ENCODE peak calls at places on chromosomes 5 and 9, in eight cellular contexts. One of them, this sample, is unnamed.

GRCh38 chr5:38468202-38468656 is 88.2 kb downstream of the LIFR start:
- DNase-seq in kidney epithelial cell: peak; percentile 86
- DNase-seq in activated B cell treated with CpG ODN at 0.5 μM for 24 hours: no peak
- DNase-seq in choroid plexus epithelial cell: peak; percentile 97
- DNase-seq in PC-3: peak; percentile 98
- DNase-seq in AG08395: peak; percentile 93
- DNase-seq in WTC11: no peak
- DNase-seq in T-helper 2 cell: no peak
- DNase-seq in this sample: no peak

GRCh38 chr9:93003552-93004407 is 54.7 kb upstream of the SUSD3 start:
- DNase-seq in PC-3: peak; percentile 72
- DNase-seq in choroid plexus epithelial cell: peak; percentile 68
- DNase-seq in T-helper 2 cell: peak; percentile 54
- DNase-seq in activated B cell treated with CpG ODN at 0.5 μM for 24 hours: no peak
- DNase-seq in WTC11: peak; percentile 77
- DNase-seq in AG08395: peak; percentile 57
- DNase-seq in kidney epithelial cell: no peak
- DNase-seq in this sample: peak; percentile 92

GRCh38 chr5:149005077-149005892 is 57.6 kb downstream of the SH3TC2 start:
- DNase-seq in PC-3: peak; percentile 52
- DNase-seq in T-helper 2 cell: no peak
- DNase-seq in WTC11: no peak
- DNase-seq in activated B cell treated with CpG ODN at 0.5 μM for 24 hours: no peak
- DNase-seq in choroid plexus epithelial cell: peak; percentile 62
- DNase-seq in kidney epithelial cell: no peak
- DNase-seq in AG08395: peak; percentile 46
- DNase-seq in this sample: no peak

GRCh38 chr5:77960863-77961396 is 184.8 kb upstream of the TBCA start:
- DNase-seq in AG08395: no peak
- DNase-seq in PC-3: no peak
- DNase-seq in activated B cell treated with CpG ODN at 0.5 μM for 24 hours: no peak
- DNase-seq in choroid plexus epithelial cell: no peak
- DNase-seq in kidney epithelial cell: no peak
- DNase-seq in T-helper 2 cell: no peak
- DNase-seq in WTC11: no peak
- DNase-seq in this sample: no peak

GRCh38 chr5:94932259-94932658 is 313.8 kb downstream of the SLF1 start:
- DNase-seq in WTC11: no peak
- DNase-seq in choroid plexus epithelial cell: no peak
- DNase-seq in AG08395: no peak
- DNase-seq in kidney epithelial cell: no peak
- DNase-seq in activated B cell treated with CpG ODN at 0.5 μM for 24 hours: no peak
- DNase-seq in PC-3: no peak
- DNase-seq in T-helper 2 cell: no peak
- DNase-seq in this sample: no peak

GRCh38 chr5:180590543-180591248 is 603 bp downstream of the SCGB3A1 start:
- DNase-seq in AG08395: no peak
- DNase-seq in choroid plexus epithelial cell: no peak
- DNase-seq in T-helper 2 cell: no peak
- DNase-seq in PC-3: no peak
- DNase-seq in WTC11: peak; percentile 39
- DNase-seq in kidney epithelial cell: no peak
- DNase-seq in activated B cell treated with CpG ODN at 0.5 μM for 24 hours: no peak
- DNase-seq in this sample: no peak

GRCh38 chr9:116493183-116493582 is 193.9 kb upstream of the TRIM32 start:
- DNase-seq in PC-3: no peak
- DNase-seq in kidney epithelial cell: no peak
- DNase-seq in AG08395: no peak
- DNase-seq in WTC11: no peak
- DNase-seq in choroid plexus epithelial cell: no peak
- DNase-seq in T-helper 2 cell: no peak
- DNase-seq in activated B cell treated with CpG ODN at 0.5 μM for 24 hours: no peak
- DNase-seq in this sample: no peak

GRCh38 chr9:15738011-15738410 is 185.2 kb downstream of the CCDC171 start:
- DNase-seq in AG08395: no peak
- DNase-seq in activated B cell treated with CpG ODN at 0.5 μM for 24 hours: no peak
- DNase-seq in T-helper 2 cell: no peak
- DNase-seq in WTC11: no peak
- DNase-seq in PC-3: no peak
- DNase-seq in kidney epithelial cell: no peak
- DNase-seq in choroid plexus epithelial cell: peak; percentile 62
- DNase-seq in this sample: no peak

GRCh38 chr9:130667117-130667430 is 2.7 kb downstream of the PRDM12 start:
- DNase-seq in choroid plexus epithelial cell: no peak
- DNase-seq in kidney epithelial cell: no peak
- DNase-seq in WTC11: no peak
- DNase-seq in activated B cell treated with CpG ODN at 0.5 μM for 24 hours: no peak
- DNase-seq in AG08395: no peak
- DNase-seq in T-helper 2 cell: no peak
- DNase-seq in PC-3: peak; percentile 28
- DNase-seq in this sample: no peak

GRCh38 chr9:93823245-93824072 is 131.7 kb downstream of the BARX1 start:
- DNase-seq in activated B cell treated with CpG ODN at 0.5 μM for 24 hours: no peak
- DNase-seq in T-helper 2 cell: no peak
- DNase-seq in choroid plexus epithelial cell: no peak
- DNase-seq in WTC11: no peak
- DNase-seq in PC-3: peak; percentile 30
- DNase-seq in kidney epithelial cell: no peak
- DNase-seq in AG08395: peak; percentile 1
- DNase-seq in this sample: no peak

GRCh38 chr9:84296146-84296843 is 44.3 kb downstream of the SLC28A3 start:
- DNase-seq in PC-3: peak; percentile 25
- DNase-seq in kidney epithelial cell: no peak
- DNase-seq in WTC11: no peak
- DNase-seq in activated B cell treated with CpG ODN at 0.5 μM for 24 hours: no peak
- DNase-seq in T-helper 2 cell: no peak
- DNase-seq in AG08395: peak; percentile 52
- DNase-seq in choroid plexus epithelial cell: peak; percentile 81
- DNase-seq in this sample: no peak

GRCh38 chr9:21030389-21031035 is 928 bp downstream of the HACD4 start:
- DNase-seq in AG08395: peak; percentile 58
- DNase-seq in kidney epithelial cell: peak; percentile 41
- DNase-seq in WTC11: no peak
- DNase-seq in activated B cell treated with CpG ODN at 0.5 μM for 24 hours: no peak
- DNase-seq in PC-3: peak; percentile 13
- DNase-seq in T-helper 2 cell: no peak
- DNase-seq in choroid plexus epithelial cell: peak; percentile 69
- DNase-seq in this sample: no peak

GRCh38 chr5:95725071-95725820 is 5.9 kb upstream of the RHOBTB3 start:
- DNase-seq in AG08395: no peak
- DNase-seq in kidney epithelial cell: no peak
- DNase-seq in WTC11: no peak
- DNase-seq in activated B cell treated with CpG ODN at 0.5 μM for 24 hours: no peak
- DNase-seq in T-helper 2 cell: no peak
- DNase-seq in choroid plexus epithelial cell: no peak
- DNase-seq in PC-3: no peak
- DNase-seq in this sample: no peak

GRCh38 chr9:130275156-130275555 is 9.6 kb downstream of the HMCN2 start:
- DNase-seq in activated B cell treated with CpG ODN at 0.5 μM for 24 hours: no peak
- DNase-seq in T-helper 2 cell: no peak
- DNase-seq in choroid plexus epithelial cell: no peak
- DNase-seq in kidney epithelial cell: no peak
- DNase-seq in WTC11: no peak
- DNase-seq in PC-3: no peak
- DNase-seq in AG08395: no peak
- DNase-seq in this sample: no peak

GRCh38 chr5:74130141-74130897 is 504.3 kb downstream of the ARHGEF28 start:
- DNase-seq in activated B cell treated with CpG ODN at 0.5 μM for 24 hours: no peak
- DNase-seq in PC-3: no peak
- DNase-seq in T-helper 2 cell: no peak
- DNase-seq in choroid plexus epithelial cell: no peak
- DNase-seq in AG08395: no peak
- DNase-seq in kidney epithelial cell: no peak
- DNase-seq in WTC11: no peak
- DNase-seq in this sample: no peak

GRCh38 chr5:77995793-77996409 is 219.8 kb upstream of the TBCA start:
- DNase-seq in WTC11: no peak
- DNase-seq in PC-3: no peak
- DNase-seq in kidney epithelial cell: no peak
- DNase-seq in T-helper 2 cell: no peak
- DNase-seq in AG08395: no peak
- DNase-seq in choroid plexus epithelial cell: no peak
- DNase-seq in activated B cell treated with CpG ODN at 0.5 μM for 24 hours: no peak
- DNase-seq in this sample: no peak

GRCh38 chr9:73269430-73270101 is 117.9 kb downstream of the ANXA1 start:
- DNase-seq in PC-3: peak; percentile 38
- DNase-seq in T-helper 2 cell: no peak
- DNase-seq in kidney epithelial cell: no peak
- DNase-seq in WTC11: no peak
- DNase-seq in activated B cell treated with CpG ODN at 0.5 μM for 24 hours: no peak
- DNase-seq in AG08395: no peak
- DNase-seq in choroid plexus epithelial cell: peak; percentile 83
- DNase-seq in this sample: peak; percentile 45

GRCh38 chr5:76585783-76586217 is 37.4 kb downstream of the F2RL2 start:
- DNase-seq in T-helper 2 cell: no peak
- DNase-seq in AG08395: no peak
- DNase-seq in activated B cell treated with CpG ODN at 0.5 μM for 24 hours: no peak
- DNase-seq in WTC11: no peak
- DNase-seq in kidney epithelial cell: no peak
- DNase-seq in PC-3: no peak
- DNase-seq in choroid plexus epithelial cell: no peak
- DNase-seq in this sample: peak; percentile 26

GRCh38 chr9:124423155-124423554 is 7.9 kb upstream of the PSMB7 start:
- DNase-seq in kidney epithelial cell: no peak
- DNase-seq in activated B cell treated with CpG ODN at 0.5 μM for 24 hours: no peak
- DNase-seq in T-helper 2 cell: no peak
- DNase-seq in AG08395: no peak
- DNase-seq in WTC11: no peak
- DNase-seq in PC-3: no peak
- DNase-seq in choroid plexus epithelial cell: no peak
- DNase-seq in this sample: no peak

GRCh38 chr5:24067208-24067607 is 559.8 kb downstream of the PRDM9 start:
- DNase-seq in kidney epithelial cell: no peak
- DNase-seq in WTC11: no peak
- DNase-seq in PC-3: no peak
- DNase-seq in T-helper 2 cell: no peak
- DNase-seq in activated B cell treated with CpG ODN at 0.5 μM for 24 hours: no peak
- DNase-seq in choroid plexus epithelial cell: no peak
- DNase-seq in AG08395: no peak
- DNase-seq in this sample: no peak

GRCh38 chr5:148474025-148474511 is 90.3 kb downstream of the FBXO38 start:
- DNase-seq in kidney epithelial cell: no peak
- DNase-seq in T-helper 2 cell: no peak
- DNase-seq in activated B cell treated with CpG ODN at 0.5 μM for 24 hours: no peak
- DNase-seq in AG08395: no peak
- DNase-seq in PC-3: no peak
- DNase-seq in WTC11: no peak
- DNase-seq in choroid plexus epithelial cell: peak; percentile 12
- DNase-seq in this sample: no peak

GRCh38 chr5:74648835-74649286 is 8.3 kb upstream of the ENC1 start:
- DNase-seq in activated B cell treated with CpG ODN at 0.5 μM for 24 hours: no peak
- DNase-seq in choroid plexus epithelial cell: peak; percentile 80
- DNase-seq in PC-3: peak; percentile 71
- DNase-seq in WTC11: no peak
- DNase-seq in AG08395: peak; percentile 80
- DNase-seq in kidney epithelial cell: no peak
- DNase-seq in T-helper 2 cell: no peak
- DNase-seq in this sample: peak; percentile 79

GRCh38 chr5:149834246-149834855 is 104.2 kb downstream of the PPARGC1B start:
- DNase-seq in WTC11: peak; percentile 71
- DNase-seq in kidney epithelial cell: peak; percentile 78
- DNase-seq in PC-3: peak; percentile 94
- DNase-seq in activated B cell treated with CpG ODN at 0.5 μM for 24 hours: no peak
- DNase-seq in AG08395: peak; percentile 83
- DNase-seq in choroid plexus epithelial cell: peak; percentile 96
- DNase-seq in T-helper 2 cell: peak; percentile 20
- DNase-seq in this sample: peak; percentile 73

GRCh38 chr9:8907863-8908262 is 1108.3 kb upstream of the DMAC1 start:
- DNase-seq in WTC11: no peak
- DNase-seq in kidney epithelial cell: no peak
- DNase-seq in PC-3: no peak
- DNase-seq in AG08395: no peak
- DNase-seq in activated B cell treated with CpG ODN at 0.5 μM for 24 hours: no peak
- DNase-seq in choroid plexus epithelial cell: no peak
- DNase-seq in T-helper 2 cell: no peak
- DNase-seq in this sample: peak; percentile 2

GRCh38 chr9:11966804-11967203 is 726.4 kb upstream of the TYRP1 start:
- DNase-seq in choroid plexus epithelial cell: no peak
- DNase-seq in kidney epithelial cell: no peak
- DNase-seq in PC-3: no peak
- DNase-seq in T-helper 2 cell: no peak
- DNase-seq in AG08395: no peak
- DNase-seq in WTC11: no peak
- DNase-seq in activated B cell treated with CpG ODN at 0.5 μM for 24 hours: no peak
- DNase-seq in this sample: no peak

GRCh38 chr5:34415559-34416198 is 240.4 kb upstream of the RAI14 start:
- DNase-seq in activated B cell treated with CpG ODN at 0.5 μM for 24 hours: no peak
- DNase-seq in AG08395: peak; percentile 35
- DNase-seq in PC-3: no peak
- DNase-seq in kidney epithelial cell: no peak
- DNase-seq in WTC11: no peak
- DNase-seq in choroid plexus epithelial cell: peak; percentile 77
- DNase-seq in T-helper 2 cell: no peak
- DNase-seq in this sample: no peak

GRCh38 chr5:170148430-170149205 is 42.9 kb downstream of the FOXI1 start:
- DNase-seq in kidney epithelial cell: no peak
- DNase-seq in choroid plexus epithelial cell: no peak
- DNase-seq in AG08395: no peak
- DNase-seq in WTC11: no peak
- DNase-seq in T-helper 2 cell: no peak
- DNase-seq in PC-3: no peak
- DNase-seq in activated B cell treated with CpG ODN at 0.5 μM for 24 hours: no peak
- DNase-seq in this sample: no peak

GRCh38 chr9:96150324-96151023 is 151.5 kb downstream of the HSD17B3 start:
- DNase-seq in PC-3: no peak
- DNase-seq in choroid plexus epithelial cell: no peak
- DNase-seq in kidney epithelial cell: no peak
- DNase-seq in WTC11: no peak
- DNase-seq in T-helper 2 cell: no peak
- DNase-seq in AG08395: no peak
- DNase-seq in activated B cell treated with CpG ODN at 0.5 μM for 24 hours: no peak
- DNase-seq in this sample: no peak

GRCh38 chr5:31273161-31273560 is 79.7 kb downstream of the CDH6 start:
- DNase-seq in PC-3: no peak
- DNase-seq in AG08395: no peak
- DNase-seq in choroid plexus epithelial cell: no peak
- DNase-seq in activated B cell treated with CpG ODN at 0.5 μM for 24 hours: no peak
- DNase-seq in kidney epithelial cell: no peak
- DNase-seq in T-helper 2 cell: no peak
- DNase-seq in WTC11: no peak
- DNase-seq in this sample: no peak

GRCh38 chr5:58582004-58582403 is 871 bp upstream of the RAB3C start:
- DNase-seq in T-helper 2 cell: no peak
- DNase-seq in choroid plexus epithelial cell: no peak
- DNase-seq in PC-3: no peak
- DNase-seq in AG08395: no peak
- DNase-seq in activated B cell treated with CpG ODN at 0.5 μM for 24 hours: no peak
- DNase-seq in WTC11: peak; percentile 59
- DNase-seq in kidney epithelial cell: no peak
- DNase-seq in this sample: no peak

GRCh38 chr9:124799274-124800006 is 22.5 kb downstream of the OLFML2A start:
- DNase-seq in WTC11: no peak
- DNase-seq in PC-3: no peak
- DNase-seq in AG08395: no peak
- DNase-seq in kidney epithelial cell: no peak
- DNase-seq in choroid plexus epithelial cell: no peak
- DNase-seq in T-helper 2 cell: no peak
- DNase-seq in activated B cell treated with CpG ODN at 0.5 μM for 24 hours: no peak
- DNase-seq in this sample: no peak

GRCh38 chr9:89675403-89675771 is 70.6 kb downstream of the GADD45G start:
- DNase-seq in T-helper 2 cell: no peak
- DNase-seq in choroid plexus epithelial cell: no peak
- DNase-seq in AG08395: no peak
- DNase-seq in kidney epithelial cell: no peak
- DNase-seq in WTC11: no peak
- DNase-seq in PC-3: no peak
- DNase-seq in activated B cell treated with CpG ODN at 0.5 μM for 24 hours: no peak
- DNase-seq in this sample: no peak

GRCh38 chr9:118992813-118993747 is 376.2 kb downstream of the BRINP1 start:
- DNase-seq in PC-3: no peak
- DNase-seq in WTC11: no peak
- DNase-seq in T-helper 2 cell: no peak
- DNase-seq in choroid plexus epithelial cell: no peak
- DNase-seq in kidney epithelial cell: no peak
- DNase-seq in activated B cell treated with CpG ODN at 0.5 μM for 24 hours: no peak
- DNase-seq in AG08395: no peak
- DNase-seq in this sample: no peak

GRCh38 chr5:177447611-177448243 is 1.1 kb downstream of the PRR7 start:
- DNase-seq in choroid plexus epithelial cell: no peak
- DNase-seq in activated B cell treated with CpG ODN at 0.5 μM for 24 hours: no peak
- DNase-seq in WTC11: peak; percentile 62
- DNase-seq in kidney epithelial cell: peak; percentile 79
- DNase-seq in AG08395: peak; percentile 76
- DNase-seq in T-helper 2 cell: no peak
- DNase-seq in PC-3: peak; percentile 95
- DNase-seq in this sample: peak; percentile 82